ENCODE peak calls at places on chromosomes 6 and 20, in five cellular contexts. V is hepatocyte, A is GM23338, E is GM23248, J is HCT116. O is an unnamed sample.

GRCh38 chr20:2542361-2542760 is 6.0 kb downstream of the TMC2 start:
- DNase-seq in V (no peak), A (no peak), E (no peak), J (no peak), O (no peak)

GRCh38 chr6:143579703-143580102 is 68.2 kb upstream of the FUCA2 start:
- DNase-seq in V (no peak), A (no peak), E (peak; percentile 96), J (no peak), O (peak; percentile 88)

GRCh38 chr6:5025911-5026819 is 22.3 kb upstream of the RPP40 start:
- DNase-seq in V (peak; percentile 78), A (peak; percentile 84), E (peak; percentile 71), J (no peak), O (no peak)

GRCh38 chr20:38181207-38181693 is 16.2 kb upstream of the TGM2 start:
- DNase-seq in V (no peak), A (no peak), E (no peak), J (no peak), O (peak; percentile 36)

GRCh38 chr6:146878564-146879343 is 280.0 kb downstream of the ADGB start:
- DNase-seq in V (no peak), A (no peak), E (no peak), J (no peak), O (peak; percentile 66)

GRCh38 chr6:2940010-2940850 is 31.1 kb downstream of the SERPINB6 start:
- DNase-seq in V (no peak), A (no peak), E (no peak), J (no peak), O (no peak)

GRCh38 chr6:169961772-169962561 is 210.5 kb downstream of the ERMARD start:
- DNase-seq in V (peak; percentile 71), A (peak; percentile 75), E (peak; percentile 20), J (no peak), O (no peak)

GRCh38 chr6:147395158-147395557 is 113.3 kb upstream of the SAMD5 start:
- DNase-seq in V (no peak), A (no peak), E (peak; percentile 38), J (no peak), O (no peak)

DNA sequence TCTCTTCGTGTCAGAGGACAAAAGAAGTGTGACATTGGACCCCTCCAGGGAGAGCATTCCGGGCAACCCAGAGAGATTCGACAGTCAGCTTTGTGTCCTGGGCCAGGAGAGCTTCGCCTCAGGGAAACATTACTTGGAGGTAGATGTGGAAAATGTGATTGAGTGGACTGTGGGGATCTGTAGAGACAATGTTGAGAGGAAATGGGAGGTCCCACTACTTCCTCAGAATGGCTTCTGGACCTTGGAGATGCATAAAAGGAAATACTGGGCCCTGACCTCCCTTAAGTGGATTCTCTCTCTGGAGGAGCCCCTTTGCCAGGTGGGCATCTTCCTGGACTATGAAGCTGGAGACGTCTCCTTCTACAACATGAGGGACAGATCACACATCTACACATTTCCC is 9.5 kb upstream of the BTN3A3 start:
- DNase-seq in V (no peak), A (no peak), E (no peak), J (no peak), O (no peak)
- TF ChIP-seq EZH2phosphoT487 in V (no peak), A (no peak), E (no peak), J (no peak), O (no peak)

GRCh38 chr6:133983099-133983939 is 30.3 kb downstream of the TBPL1 start:
- DNase-seq in V (no peak), A (no peak), E (no peak), J (no peak), O (peak; percentile 62)
- TF ChIP-seq EZH2phosphoT487 in V (no peak), A (no peak), E (no peak), J (no peak), O (no peak)

DNA sequence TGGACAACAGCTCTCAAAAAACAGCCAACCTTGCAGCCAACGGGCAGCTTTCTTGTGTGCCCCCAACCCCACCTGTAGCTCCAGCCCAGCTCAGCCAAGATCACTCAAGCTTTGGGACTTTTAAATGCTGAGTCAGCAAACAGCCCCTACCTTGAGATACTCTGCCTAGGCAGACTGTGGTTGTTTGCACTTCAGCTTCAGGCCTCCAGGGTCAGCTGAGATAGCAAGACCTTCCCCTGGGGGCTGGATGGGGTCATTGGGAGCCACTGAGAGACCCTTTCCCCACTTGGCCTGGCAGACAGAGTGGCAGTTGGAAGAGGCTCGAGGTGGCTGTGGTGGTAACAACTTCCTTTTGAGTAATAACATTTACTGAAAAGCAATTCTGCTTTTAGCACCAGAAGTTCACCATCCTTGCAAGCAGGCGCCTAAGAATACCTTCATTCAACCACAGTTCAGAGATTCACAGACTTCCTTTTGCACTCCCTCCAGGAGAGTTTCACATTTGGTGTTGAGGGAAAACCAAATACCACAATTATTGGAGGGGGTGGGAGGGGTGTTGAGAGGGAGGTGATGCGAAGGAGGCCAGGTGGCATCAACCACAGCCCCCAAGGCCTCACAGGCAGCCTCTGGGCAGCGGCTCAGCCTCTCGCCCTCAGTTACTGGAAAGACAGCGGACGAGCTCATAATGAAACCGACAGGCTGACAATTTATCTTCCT is 148.0 kb downstream of the CEBPB start:
- DNase-seq in V (no peak), A (peak; percentile 73), E (peak; percentile 60), J (no peak), O (no peak)
- TF ChIP-seq EZH2phosphoT487 in V (no peak), A (no peak), E (no peak), J (no peak), O (no peak)

GRCh38 chr6:75126518-75126917 is 79.3 kb downstream of the COL12A1 start:
- DNase-seq in V (no peak), A (no peak), E (no peak), J (no peak), O (no peak)
- TF ChIP-seq EZH2phosphoT487 in V (no peak), A (no peak), E (no peak), J (no peak), O (no peak)

DNA sequence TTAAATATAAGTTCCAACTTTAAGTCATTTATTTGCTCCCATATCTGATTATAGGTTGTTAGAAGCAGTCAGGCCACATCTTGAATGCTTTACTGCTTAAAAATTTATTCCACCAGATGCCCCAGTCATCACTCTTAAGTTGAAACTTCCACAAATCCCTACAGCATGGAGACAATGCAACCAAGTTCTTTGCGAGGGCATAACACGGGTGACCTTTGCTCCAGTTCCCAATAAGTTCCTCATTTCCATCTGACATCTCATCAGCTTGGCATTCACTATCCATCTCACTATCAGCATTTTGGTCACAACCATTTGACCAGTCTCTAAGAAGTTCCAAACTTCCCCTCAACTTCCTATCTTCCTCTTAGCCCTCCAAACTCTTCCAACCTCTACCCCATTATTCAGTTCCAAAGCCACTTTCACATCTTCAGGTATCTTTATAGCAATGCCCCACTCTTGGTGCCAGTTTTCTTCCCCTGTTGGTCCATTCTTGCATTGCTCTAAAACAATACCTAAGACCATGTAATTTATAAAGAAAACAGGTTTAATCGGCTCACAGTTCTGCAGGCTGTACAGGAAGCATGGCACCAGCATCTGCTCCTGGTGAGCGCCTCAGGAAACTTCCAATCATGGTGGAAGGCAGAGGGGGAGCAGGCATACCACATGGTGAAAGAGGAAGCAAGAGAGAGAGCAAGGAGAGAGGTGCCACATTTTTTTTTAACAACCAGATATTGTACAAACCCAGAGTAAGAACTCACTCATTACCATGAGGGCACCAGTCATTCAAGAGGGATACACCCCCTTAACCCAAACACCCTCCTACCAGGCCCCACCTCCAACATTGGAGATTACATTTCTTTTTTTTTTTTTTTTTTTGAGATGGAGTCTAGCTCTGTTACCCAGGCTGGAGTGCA is 15.9 kb upstream of the ITPR3 start:
- DNase-seq in V (no peak), A (no peak), E (no peak), J (no peak), O (no peak)
- TF ChIP-seq EZH2phosphoT487 in V (no peak), A (no peak), E (no peak), J (no peak), O (no peak)

DNA sequence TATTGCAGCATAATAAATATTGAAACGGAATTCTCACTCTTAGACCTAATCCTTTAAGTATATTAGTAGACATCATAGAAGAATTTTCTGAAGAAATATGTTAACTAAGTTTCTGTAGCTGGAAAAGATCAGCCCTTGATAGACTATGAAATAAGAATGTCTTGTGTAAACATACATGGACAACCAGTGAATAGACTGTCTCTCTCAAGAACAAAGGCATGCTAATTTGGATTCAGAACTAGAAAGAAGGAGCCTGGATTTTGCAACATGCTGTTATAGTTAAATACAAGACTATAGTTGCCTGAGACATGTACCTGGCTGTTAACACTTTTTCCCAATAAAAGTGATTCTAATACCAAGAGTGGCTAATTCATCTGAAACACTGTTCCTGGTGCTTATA is 23.8 kb downstream of the FLRT3 start:
- DNase-seq in V (no peak), A (no peak), E (no peak), J (no peak), O (no peak)
- TF ChIP-seq EZH2phosphoT487 in V (no peak), A (no peak), E (no peak), J (no peak), O (no peak)

GRCh38 chr20:36839150-36839549 is 36.8 kb upstream of the TLDC2 start:
- DNase-seq in V (no peak), A (no peak), E (no peak), J (no peak), O (no peak)
- TF ChIP-seq EZH2phosphoT487 in V (no peak), A (no peak), E (no peak), J (no peak), O (no peak)

GRCh38 chr6:158703121-158703839 is 53.4 kb downstream of the SYTL3 start:
- DNase-seq in V (no peak), A (no peak), E (no peak), J (no peak), O (no peak)
- TF ChIP-seq EZH2phosphoT487 in V (no peak), A (no peak), E (no peak), J (no peak), O (no peak)

GRCh38 chr6:132792510-132792909 is 5.9 kb downstream of the SLC18B1 start:
- DNase-seq in V (no peak), A (no peak), E (no peak), J (no peak), O (no peak)

GRCh38 chr6:132790450-132790849 is 8.0 kb downstream of the SLC18B1 start:
- DNase-seq in V (no peak), A (no peak), E (no peak), J (no peak), O (no peak)

GRCh38 chr6:132789398-132789780 is 9.0 kb downstream of the SLC18B1 start:
- DNase-seq in V (no peak), A (no peak), E (no peak), J (no peak), O (no peak)

GRCh38 chr6:132788658-132789397 is 9.6 kb downstream of the SLC18B1 start:
- DNase-seq in V (no peak), A (no peak), E (no peak), J (no peak), O (no peak)
- TF ChIP-seq EZH2phosphoT487 in V (no peak), A (no peak), E (no peak), J (no peak), O (no peak)